ENCODE peak calls at places on chromosomes 7 and 10, in nine cellular contexts. B is GM03348; T is GM19239; E is activated CD4-positive, alpha-beta T cell treated with anti-CD3 and anti-CD28 coated beads, Interleukin-2, amount 50 U/mL, for 1 hour; A is kidney tubule cell; R is foreskin fibroblast; N is upper lobe of right lung; Q is colonic mucosa; F is fibroblast of the conjunctiva. H is an unnamed sample.

GRCh38 chr10:24483701-24484100 is 240.0 kb downstream of the ARHGAP21 start:
- DNase-seq in B (peak), T (peak), E (no peak), A (peak), R (peak), N (peak), Q (peak), F (no peak), H (peak)

GRCh38 chr10:113485801-113486200 is 67.1 kb upstream of the HABP2 start:
- DNase-seq in B (no peak), T (no peak), E (no peak), A (no peak), R (no peak), N (no peak), Q (no peak), F (no peak), H (no peak)

GRCh38 chr10:84493951-84494848 is 165.8 kb downstream of the CCSER2 start:
- DNase-seq in B (peak), T (no peak), E (no peak), A (peak), R (peak), N (no peak), Q (no peak), F (no peak), H (no peak)

GRCh38 chr10:47336387-47337134 is 11.6 kb upstream of the RBP3 start:
- DNase-seq in B (no peak), T (no peak), E (no peak), A (no peak), R (peak), N (peak), Q (no peak), F (no peak), H (no peak)

GRCh38 chr7:50792342-50793114 is 9.8 kb upstream of the GRB10 start:
- DNase-seq in B (peak), T (no peak), E (no peak), A (peak), R (peak), N (peak), Q (no peak), F (peak), H (no peak)

GRCh38 chr7:21104124-21104500 is 317.4 kb upstream of the SP8 start:
- DNase-seq in B (no peak), T (no peak), E (no peak), A (peak), R (no peak), N (no peak), Q (peak), F (no peak), H (no peak)

GRCh38 chr10:70115948-70116682 is 16.5 kb downstream of the AIFM2 start:
- DNase-seq in B (peak), T (peak), E (peak), A (peak), R (peak), N (no peak), Q (peak), F (no peak), H (peak)

GRCh38 chr10:54402576-54402975 is 398.5 kb downstream of the PCDH15 start:
- DNase-seq in B (no peak), T (no peak), E (no peak), A (peak), R (peak), N (no peak), Q (no peak), F (no peak), H (no peak)

GRCh38 chr10:131811239-131812011 is 89.4 kb upstream of the PPP2R2D start:
- DNase-seq in B (no peak), T (no peak), E (no peak), A (no peak), R (no peak), N (no peak), Q (peak), F (no peak), H (peak)

GRCh38 chr10:42548254-42548653 is 90.1 kb downstream of the ZNF33B start:
- DNase-seq in B (no peak), T (no peak), E (no peak), A (no peak), R (no peak), N (no peak), Q (no peak), F (no peak), H (no peak)

GRCh38 chr7:68792351-68792750 is 805.9 kb upstream of the AUTS2 start:
- DNase-seq in B (no peak), T (no peak), E (no peak), A (no peak), R (no peak), N (no peak), Q (no peak), F (no peak), H (no peak)

GRCh38 chr7:4745971-4746919 is 29.2 kb upstream of the AP5Z1 start:
- DNase-seq in B (peak), T (no peak), E (peak), A (peak), R (peak), N (no peak), Q (peak), F (peak), H (no peak)

GRCh38 chr7:29326872-29327271 is 132.3 kb downstream of the CHN2 start:
- DNase-seq in B (no peak), T (no peak), E (no peak), A (no peak), R (no peak), N (no peak), Q (no peak), F (no peak), H (no peak)

GRCh38 chr10:116801658-116802057 is 47.6 kb upstream of the ENO4 start:
- DNase-seq in B (no peak), T (no peak), E (no peak), A (no peak), R (no peak), N (no peak), Q (no peak), F (no peak), H (no peak)

GRCh38 chr7:16753932-16754571 is 497 bp downstream of the TSPAN13 start:
- DNase-seq in B (peak), T (no peak), E (no peak), A (peak), R (peak), N (peak), Q (peak), F (no peak), H (no peak)

GRCh38 chr10:23314835-23315239 is 29.8 kb downstream of the C10orf67 start:
- DNase-seq in B (peak), T (no peak), E (peak), A (peak), R (peak), N (no peak), Q (peak), F (peak), H (peak)

GRCh38 chr10:46268076-46268881 is 18.5 kb upstream of the ANTXRL start:
- DNase-seq in B (no peak), T (no peak), E (peak), A (no peak), R (no peak), N (no peak), Q (peak), F (no peak), H (no peak)

GRCh38 chr10:84334806-84335205 is 6.4 kb downstream of the CCSER2 start:
- DNase-seq in B (no peak), T (no peak), E (no peak), A (no peak), R (no peak), N (no peak), Q (no peak), F (no peak), H (no peak)

GRCh38 chr10:329361-330099 is 194.3 kb downstream of the ZMYND11 start:
- DNase-seq in B (peak), T (no peak), E (peak), A (peak), R (peak), N (peak), Q (peak), F (peak), H (peak)

GRCh38 chr10:49109669-49110335 is 5.5 kb downstream of the VSTM4 start:
- DNase-seq in B (peak), T (no peak), E (no peak), A (no peak), R (peak), N (no peak), Q (peak), F (peak), H (no peak)

GRCh38 chr10:30359373-30360206 is 10.5 kb upstream of the MTPAP start:
- DNase-seq in B (peak), T (peak), E (peak), A (peak), R (peak), N (no peak), Q (peak), F (no peak), H (no peak)

GRCh38 chr10:44997105-44997748 is 3.5 kb upstream of the ZNF22 start:
- DNase-seq in B (no peak), T (no peak), E (no peak), A (no peak), R (no peak), N (no peak), Q (no peak), F (no peak), H (no peak)

GRCh38 chr10:14839305-14839695 is 1.2 kb downstream of the HSPA14 start:
- DNase-seq in B (no peak), T (no peak), E (no peak), A (peak), R (peak), N (no peak), Q (peak), F (no peak), H (no peak)

GRCh38 chr10:78255214-78255613 is 221.6 kb downstream of the RPS24 start:
- DNase-seq in B (no peak), T (no peak), E (no peak), A (peak), R (peak), N (no peak), Q (no peak), F (no peak), H (no peak)

GRCh38 chr7:43792471-43792870 is 34.0 kb downstream of the BLVRA start:
- DNase-seq in B (no peak), T (no peak), E (no peak), A (no peak), R (no peak), N (no peak), Q (no peak), F (no peak), H (no peak)

GRCh38 chr7:8263048-8263447 is 1.1 kb upstream of the ICA1 start:
- DNase-seq in B (no peak), T (no peak), E (no peak), A (no peak), R (no peak), N (no peak), Q (no peak), F (no peak), H (no peak)

GRCh38 chr10:132575320-132576201 is 38.0 kb downstream of the INPP5A start:
- DNase-seq in B (no peak), T (no peak), E (no peak), A (peak), R (peak), N (no peak), Q (peak), F (peak), H (peak)

GRCh38 chr7:27162930-27163775 is 2.2 kb downstream of the HOXA9 start:
- DNase-seq in B (no peak), T (no peak), E (no peak), A (no peak), R (no peak), N (peak), Q (no peak), F (no peak), H (no peak)

GRCh38 chr10:101053516-101053915 is 8.3 kb upstream of the KAZALD1 start:
- DNase-seq in B (peak), T (no peak), E (no peak), A (no peak), R (peak), N (no peak), Q (no peak), F (no peak), H (no peak)

GRCh38 chr10:71527135-71527534 is 130.4 kb downstream of the CDH23 start:
- DNase-seq in B (no peak), T (no peak), E (no peak), A (peak), R (no peak), N (no peak), Q (no peak), F (no peak), H (no peak)

GRCh38 chr10:31129880-31130405 is 98.3 kb upstream of the ZNF438 start:
- DNase-seq in B (no peak), T (no peak), E (no peak), A (no peak), R (no peak), N (no peak), Q (no peak), F (no peak), H (no peak)

GRCh38 chr7:131970602-131971001 is 414.2 kb upstream of the PODXL start:
- DNase-seq in B (no peak), T (no peak), E (no peak), A (no peak), R (no peak), N (no peak), Q (no peak), F (no peak), H (no peak)

GRCh38 chr7:5424689-5425506 is 1.3 kb upstream of the TNRC18 start:
- DNase-seq in B (peak), T (no peak), E (no peak), A (peak), R (peak), N (peak), Q (peak), F (no peak), H (peak)

GRCh38 chr10:120580651-120581259 is 123.7 kb downstream of the PLPP4 start:
- DNase-seq in B (no peak), T (no peak), E (no peak), A (peak), R (no peak), N (no peak), Q (no peak), F (no peak), H (no peak)

GRCh38 chr7:99010281-99010680 is 131.9 kb downstream of the TRRAP start:
- DNase-seq in B (no peak), T (no peak), E (no peak), A (no peak), R (peak), N (no peak), Q (no peak), F (no peak), H (peak)

GRCh38 chr7:50216626-50217025 is 87.9 kb upstream of the IKZF1 start:
- DNase-seq in B (no peak), T (no peak), E (no peak), A (no peak), R (no peak), N (no peak), Q (no peak), F (no peak), H (no peak)

GRCh38 chr10:112835933-112836564 is 114.0 kb upstream of the TCF7L2 start:
- DNase-seq in B (no peak), T (no peak), E (no peak), A (no peak), R (peak), N (no peak), Q (no peak), F (no peak), H (peak)

GRCh38 chr10:30063098-30063497 is 3.7 kb upstream of the JCAD start:
- DNase-seq in B (peak), T (no peak), E (no peak), A (peak), R (peak), N (no peak), Q (no peak), F (peak), H (no peak)